ENCODE peak calls at places on chromosomes 12 and 14, in ten cellular contexts. M is left ventricle myocardium inferior, A is activated B cell treated with CpG ODN at 0.5 μM for 24 hours, R is brain microvascular endothelial cell, Z is dorsolateral prefrontal cortex, K is lower lobe of right lung, O is tibial artery, N is cardiac muscle cell, P is WERI-Rb-1, G is Peyer's patch. F is an unnamed sample.

GRCh38 chr12:13811061-13811460 is 170.3 kb downstream of the GRIN2B start:
- DNase-seq in M (no peak), A (no peak), R (no peak), Z (no peak), K (no peak), O (no peak), N (no peak), P (no peak), G (no peak), F (no peak)

GRCh38 chr12:108515916-108516315 is 839 bp downstream of the FICD start:
- DNase-seq in M (no peak), A (no peak), R (no peak), Z (no peak), K (no peak), O (no peak), N (no peak), P (no peak), G (no peak), F (no peak)

GRCh38 chr14:94026173-94026885 is at the start of gene OTUB2:
- DNase-seq in M (peak; percentile 97), A (peak; percentile 90), R (peak; percentile 99), Z (peak; percentile 99), K (peak; percentile 97), O (peak; percentile 99), N (peak; percentile 98), P (peak; percentile 98), G (peak; percentile 98), F (peak; percentile 97)

GRCh38 chr12:10331642-10332239 is 24.1 kb downstream of the KLRD1 start:
- DNase-seq in M (no peak), A (no peak), R (peak; percentile 41), Z (no peak), K (no peak), O (no peak), N (peak; percentile 61), P (peak; percentile 12), G (no peak), F (peak; percentile 4)

GRCh38 chr14:102903248-102903888 is 19.1 kb upstream of the AMN start:
- DNase-seq in M (no peak), A (no peak), R (no peak), Z (no peak), K (peak; percentile 41), O (no peak), N (no peak), P (no peak), G (no peak), F (no peak)

GRCh38 chr12:71693126-71693525 is 7.2 kb downstream of the TMEM19 start:
- DNase-seq in M (no peak), A (no peak), R (no peak), Z (no peak), K (no peak), O (no peak), N (no peak), P (no peak), G (peak; percentile 60), F (no peak)

GRCh38 chr12:72271741-72272661 is at the start of gene TRHDE:
- DNase-seq in M (no peak), A (no peak), R (peak; percentile 20), Z (no peak), K (peak; percentile 68), O (peak; percentile 70), N (peak; percentile 63), P (peak; percentile 54), G (peak; percentile 52), F (peak; percentile 68)

GRCh38 chr12:50933459-50934124 is 18.8 kb upstream of the HIGD1C start:
- DNase-seq in M (no peak), A (no peak), R (no peak), Z (no peak), K (no peak), O (no peak), N (peak; percentile 11), P (no peak), G (no peak), F (no peak)

GRCh38 chr12:88934163-88934747 is 354.0 kb upstream of the KITLG start:
- DNase-seq in M (no peak), A (no peak), R (no peak), Z (no peak), K (no peak), O (no peak), N (no peak), P (no peak), G (no peak), F (no peak)

GRCh38 chr12:96015672-96016071 is 19.5 kb upstream of the HAL start:
- DNase-seq in M (peak; percentile 16), A (no peak), R (peak; percentile 52), Z (no peak), K (no peak), O (no peak), N (peak; percentile 17), P (peak; percentile 65), G (no peak), F (peak; percentile 29)

GRCh38 chr14:58731465-58732330 is 93.9 kb downstream of the DACT1 start:
- DNase-seq in M (no peak), A (no peak), R (peak; percentile 96), Z (no peak), K (no peak), O (no peak), N (no peak), P (no peak), G (no peak), F (no peak)

GRCh38 chr14:88424573-88424972 is 39.1 kb downstream of the SPATA7 start:
- DNase-seq in M (no peak), A (no peak), R (no peak), Z (no peak), K (no peak), O (no peak), N (no peak), P (no peak), G (no peak), F (no peak)

GRCh38 chr12:6950401-6950801 is 755 bp upstream of the PTPN6 start:
- DNase-seq in M (no peak), A (no peak), R (no peak), Z (no peak), K (peak; percentile 28), O (no peak), N (no peak), P (no peak), G (no peak), F (no peak)

GRCh38 chr14:59199205-59199604 is 10.7 kb downstream of the DAAM1 start:
- DNase-seq in M (no peak), A (no peak), R (peak; percentile 33), Z (no peak), K (no peak), O (no peak), N (no peak), P (peak; percentile 49), G (no peak), F (no peak)

GRCh38 chr12:66119870-66120241 is 10.7 kb downstream of the LLPH start:
- DNase-seq in M (no peak), A (no peak), R (no peak), Z (no peak), K (no peak), O (no peak), N (no peak), P (no peak), G (no peak), F (no peak)

GRCh38 chr12:128259556-128260070 is 7.4 kb upstream of the TMEM132C start:
- DNase-seq in M (no peak), A (no peak), R (peak; percentile 11), Z (no peak), K (no peak), O (no peak), N (peak; percentile 78), P (peak; percentile 57), G (no peak), F (peak; percentile 76)
- TF ChIP-seq CTCF in M (peak; percentile 75), A (no peak), R (peak; percentile 52), Z (peak; percentile 78), K (peak; percentile 73), O (peak; percentile 34), N (peak; percentile 43), P (peak; percentile 67), G (peak; percentile 47), F (peak; percentile 89)

GRCh38 chr12:17976202-17976601 is 113.8 kb downstream of the RERGL start:
- DNase-seq in M (no peak), A (no peak), R (peak; percentile 22), Z (no peak), K (no peak), O (no peak), N (peak; percentile 31), P (peak; percentile 24), G (no peak), F (peak; percentile 6)
- TF ChIP-seq CTCF in M (no peak), A (no peak), R (peak; percentile 55), Z (no peak), K (no peak), O (no peak), N (no peak), P (peak; percentile 29), G (no peak), F (no peak)

DNA sequence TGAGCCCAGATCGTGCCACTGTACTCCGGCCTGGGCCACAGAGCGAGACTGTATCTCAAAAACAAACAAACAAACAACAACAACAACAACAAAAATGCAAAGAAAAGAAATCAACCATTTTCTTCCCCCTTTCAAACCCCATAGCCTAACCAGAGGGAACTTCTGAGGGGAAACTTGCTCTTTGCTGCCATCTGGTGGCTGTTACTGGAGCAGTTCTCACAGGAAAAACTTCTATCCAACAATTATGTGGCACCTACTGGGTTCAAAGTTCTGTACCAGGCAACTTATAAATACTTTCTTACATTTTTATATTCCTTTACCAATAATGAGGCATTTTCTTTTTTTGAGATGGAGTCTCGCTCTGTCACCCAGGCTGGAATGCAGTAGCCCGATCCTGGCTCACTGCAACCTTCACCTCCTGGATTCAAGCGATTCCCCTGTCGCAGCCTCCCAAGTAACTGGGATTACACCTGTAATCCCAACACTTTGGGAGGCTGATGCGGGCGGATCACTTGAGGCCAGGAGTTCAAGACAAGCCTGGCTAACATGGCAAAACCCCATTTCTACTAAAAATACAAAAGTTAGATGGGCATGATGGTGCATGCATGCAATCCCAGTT is 50.9 kb upstream of the BICDL1 start:
- DNase-seq in M (peak; percentile 17), A (peak; percentile 19), R (peak; percentile 24), Z (no peak), K (no peak), O (no peak), N (peak; percentile 63), P (peak; percentile 53), G (peak; percentile 50), F (peak; percentile 78)
- TF ChIP-seq CTCF in M (peak; percentile 90), A (peak; percentile 93), R (peak; percentile 90), Z (peak; percentile 82), K (peak; percentile 89), O (peak; percentile 77), N (peak; percentile 89), P (peak; percentile 73), G (peak; percentile 81), F (peak; percentile 90)

GRCh38 chr12:97151481-97151880 is 244.4 kb downstream of the NEDD1 start:
- DNase-seq in M (no peak), A (no peak), R (no peak), Z (no peak), K (no peak), O (no peak), N (no peak), P (no peak), G (no peak), F (no peak)

DNA sequence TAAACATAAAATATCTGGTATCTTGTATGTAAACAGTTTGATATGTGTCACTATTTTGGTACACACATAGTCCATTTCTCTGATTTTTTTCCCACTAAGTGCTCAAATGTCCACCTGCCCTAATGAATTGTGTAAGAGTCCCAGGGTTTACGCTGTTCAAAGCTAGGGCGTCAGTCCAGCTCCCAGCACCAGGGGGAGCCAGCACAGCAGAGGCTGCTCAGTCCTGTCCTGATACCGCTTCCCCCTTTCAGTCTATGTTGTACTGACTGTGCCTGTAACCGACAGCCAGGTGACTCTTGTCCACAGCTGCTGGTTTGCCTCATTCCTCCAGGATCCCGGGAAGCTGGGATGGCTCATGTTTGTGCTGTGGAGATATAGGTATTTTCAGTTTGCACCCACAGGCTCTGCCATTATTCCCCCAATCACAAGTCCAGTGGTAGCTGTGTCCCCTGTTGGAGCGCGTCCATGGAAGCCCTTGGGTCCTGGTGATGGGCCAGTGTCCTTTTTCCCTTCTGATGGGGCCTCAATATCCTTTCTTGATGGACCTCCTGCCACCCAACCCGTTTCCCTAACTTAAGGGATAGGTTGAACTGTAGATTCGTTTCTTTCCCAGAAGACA is 242.0 kb downstream of the NEDD1 start:
- DNase-seq in M (peak; percentile 28), A (peak; percentile 44), R (peak; percentile 22), Z (no peak), K (peak; percentile 78), O (no peak), N (peak; percentile 74), P (peak; percentile 73), G (peak; percentile 55), F (peak; percentile 77)
- TF ChIP-seq CTCF in M (peak; percentile 70), A (no peak), R (peak; percentile 73), Z (peak; percentile 73), K (peak; percentile 70), O (peak; percentile 16), N (peak; percentile 80), P (peak; percentile 95), G (peak; percentile 60), F (peak; percentile 74)